ENCODE peak calls at places on chromosome 14, in nine cellular contexts. K is amniotic stem cell, X is lung microvascular endothelial cell, I is H9, W is NCI-H1092 treated with DMSO at 0.1 percent for 48 hours, S is left lung, J is HFF-Myc, Q is iris pigment epithelial cell, M is AG09319. G is an unnamed sample.

GRCh38 chr14:29216316-29216715 is 449.7 kb downstream of the FOXG1 start:
- DNase-seq in K (no peak), X (no peak), I (no peak), W (peak; percentile 100), S (no peak), J (no peak), Q (no peak), M (no peak), G (no peak)

GRCh38 chr14:30621354-30621953 is 665 bp upstream of the SCFD1 start:
- DNase-seq in K (no peak), X (peak; percentile 19), I (peak; percentile 38), W (no peak), S (no peak), J (no peak), Q (peak; percentile 34), M (no peak), G (no peak)

GRCh38 chr14:92728781-92729364 is 19.6 kb downstream of the LGMN start:
- DNase-seq in K (no peak), X (no peak), I (no peak), W (peak; percentile 27), S (peak; percentile 65), J (peak; percentile 29), Q (peak; percentile 81), M (no peak), G (no peak)

GRCh38 chr14:69648480-69649414 is 37.4 kb downstream of the SUSD6 start:
- DNase-seq in K (no peak), X (peak; percentile 90), I (no peak), W (peak; percentile 39), S (no peak), J (peak; percentile 35), Q (peak; percentile 78), M (no peak), G (no peak)

GRCh38 chr14:72104011-72104613 is 171.9 kb downstream of the RGS6 start:
- DNase-seq in K (no peak), X (no peak), I (peak; percentile 60), W (no peak), S (no peak), J (no peak), Q (no peak), M (no peak), G (peak; percentile 78)

GRCh38 chr14:89621009-89621421 is 204.0 kb upstream of the FOXN3 start:
- DNase-seq in K (no peak), X (no peak), I (no peak), W (no peak), S (no peak), J (no peak), Q (no peak), M (no peak), G (no peak)

GRCh38 chr14:77208266-77208978 is 26.8 kb downstream of the TMEM63C start:
- DNase-seq in K (no peak), X (peak; percentile 77), I (peak; percentile 87), W (peak; percentile 76), S (peak; percentile 65), J (peak; percentile 26), Q (peak; percentile 47), M (peak; percentile 7), G (peak; percentile 85)

GRCh38 chr14:75566752-75567151 is 11.7 kb upstream of the FLVCR2 start:
- DNase-seq in K (no peak), X (no peak), I (no peak), W (no peak), S (no peak), J (no peak), Q (no peak), M (no peak), G (no peak)

GRCh38 chr14:49972840-49973239 is 80.0 kb downstream of the ARF6 start:
- DNase-seq in K (peak; percentile 86), X (peak; percentile 51), I (no peak), W (peak; percentile 68), S (peak; percentile 71), J (peak; percentile 69), Q (peak; percentile 96), M (peak; percentile 49), G (no peak)

GRCh38 chr14:99625476-99625875 is 19.5 kb upstream of the HHIPL1 start:
- DNase-seq in K (no peak), X (no peak), I (no peak), W (no peak), S (no peak), J (no peak), Q (no peak), M (no peak), G (no peak)

G was measured in WTC11.